ENCODE peak calls at places on chromosomes 4 and X, in four cellular contexts. J is OCI-LY7, B is sigmoid colon, M is DND-41. C is an unnamed sample.

GRCh38 chr4:173538903-173539445 is 8.9 kb upstream of the HAND2 start:
- DNase-seq in J (no peak), B (peak; percentile 75), M (no peak), C (no peak)

GRCh38 chr4:142474398-142475087 is 371.6 kb downstream of the INPP4B start:
- DNase-seq in J (no peak), B (no peak), M (no peak), C (peak; percentile 24)

GRCh38 chr4:142824368-142824767 is 21.7 kb downstream of the INPP4B start:
- DNase-seq in J (no peak), B (no peak), M (no peak), C (no peak)

GRCh38 chr4:140884431-140885058 is 128.4 kb upstream of the TBC1D9 start:
- DNase-seq in J (peak; percentile 86), B (peak; percentile 70), M (peak; percentile 53), C (no peak)

GRCh38 chr4:145732416-145732815 is 52.5 kb downstream of the C4orf51 start:
- DNase-seq in J (no peak), B (no peak), M (no peak), C (no peak)

GRCh38 chr4:169271692-169272007 is 894 bp upstream of the SH3RF1 start:
- DNase-seq in J (no peak), B (no peak), M (no peak), C (no peak)

GRCh38 chr4:114226968-114227760 is 247.7 kb upstream of the ARSJ start:
- DNase-seq in J (no peak), B (no peak), M (no peak), C (no peak)

GRCh38 chr4:155543126-155543765 is 123.4 kb upstream of the GUCY1A1 start:
- DNase-seq in J (no peak), B (no peak), M (no peak), C (no peak)

GRCh38 chr4:71132486-71132885 is 139.0 kb downstream of the DCK start:
- DNase-seq in J (no peak), B (no peak), M (no peak), C (no peak)

GRCh38 chr4:52925531-52925968 is 63.4 kb downstream of the RASL11B start:
- DNase-seq in J (no peak), B (no peak), M (no peak), C (no peak)

GRCh38 chr4:25198713-25199112 is 35.1 kb upstream of the PI4K2B start:
- DNase-seq in J (no peak), B (no peak), M (no peak), C (no peak)

GRCh38 chr4:155392486-155393184 is 15.9 kb upstream of the MAP9 start:
- DNase-seq in J (no peak), B (no peak), M (no peak), C (no peak)

GRCh38 chr4:185915271-185915670 is 103.3 kb upstream of the SORBS2 start:
- DNase-seq in J (no peak), B (no peak), M (no peak), C (no peak)

GRCh38 chrX:1493877-1494510 is 41.3 kb upstream of the ASMTL start:
- DNase-seq in J (peak; percentile 88), B (no peak), M (no peak), C (no peak)

GRCh38 chr4:57090099-57090498 is 20.1 kb downstream of the IGFBP7 start:
- DNase-seq in J (no peak), B (no peak), M (no peak), C (no peak)

GRCh38 chrX:107025538-107025937 is 25.5 kb upstream of the MORC4 start:
- DNase-seq in J (peak; percentile 31), B (no peak), M (no peak), C (no peak)

GRCh38 chrX:41923925-41924693 is 755 bp upstream of the CASK start:
- DNase-seq in J (peak; percentile 61), B (no peak), M (peak; percentile 37), C (peak; percentile 20)

GRCh38 chr4:126582737-126583136 is 1050.0 kb upstream of the INTU start:
- DNase-seq in J (no peak), B (no peak), M (no peak), C (no peak)

DNA sequence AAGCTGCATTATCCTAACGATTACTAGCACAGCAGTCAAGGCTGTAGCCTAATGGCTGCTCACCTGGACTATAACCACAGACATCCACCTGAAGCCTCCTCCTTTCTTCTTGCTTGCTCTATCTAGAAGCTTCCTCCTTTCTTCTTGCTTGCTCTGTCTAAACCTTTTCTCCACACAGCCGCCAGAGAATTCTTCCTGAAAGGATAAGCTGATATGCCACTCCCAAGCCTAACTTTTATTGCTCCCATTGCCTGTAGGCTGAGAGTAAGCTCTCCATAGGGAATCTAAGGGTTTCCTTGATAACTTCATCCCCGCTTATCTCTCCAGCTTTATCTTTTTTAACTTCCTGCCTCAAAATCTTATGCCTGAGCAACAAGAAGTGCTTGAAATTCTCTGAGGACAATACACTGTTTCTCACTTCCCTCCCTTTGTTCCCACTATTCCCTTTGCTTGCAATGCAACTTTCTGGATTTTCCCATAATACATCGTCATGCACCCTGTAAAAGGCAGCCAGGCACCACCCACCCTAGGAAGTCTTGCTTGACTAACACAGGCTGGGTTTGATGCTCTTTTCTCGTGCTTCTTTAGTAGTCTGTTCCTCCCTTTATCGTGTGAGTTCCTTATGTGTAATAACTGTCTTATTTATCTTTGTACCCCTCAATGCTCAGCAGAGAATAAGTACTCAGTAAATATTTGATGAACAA is 1.4 kb upstream of the LRIT3 start:
- DNase-seq in J (no peak), B (no peak), M (no peak), C (no peak)
- H3K27ac ChIP-seq in J (no peak overlapping the region), B (no peak overlapping the region), M (no peak overlapping the region), C (no peak overlapping the region)

GRCh38 chr4:24160358-24160757 is 270.5 kb upstream of the PPARGC1A start:
- DNase-seq in J (no peak), B (no peak), M (no peak), C (no peak)
- H3K27ac ChIP-seq in J (no peak overlapping the region), B (no peak overlapping the region), M (no peak overlapping the region), C (no peak overlapping the region)

GRCh38 chr4:43550981-43551627 is 658.6 kb downstream of the GRXCR1 start:
- DNase-seq in J (no peak), B (no peak), M (no peak), C (no peak)

GRCh38 chr4:43560047-43560446 is 667.5 kb downstream of the GRXCR1 start:
- DNase-seq in J (peak; percentile 62), B (no peak), M (no peak), C (no peak)

DNA sequence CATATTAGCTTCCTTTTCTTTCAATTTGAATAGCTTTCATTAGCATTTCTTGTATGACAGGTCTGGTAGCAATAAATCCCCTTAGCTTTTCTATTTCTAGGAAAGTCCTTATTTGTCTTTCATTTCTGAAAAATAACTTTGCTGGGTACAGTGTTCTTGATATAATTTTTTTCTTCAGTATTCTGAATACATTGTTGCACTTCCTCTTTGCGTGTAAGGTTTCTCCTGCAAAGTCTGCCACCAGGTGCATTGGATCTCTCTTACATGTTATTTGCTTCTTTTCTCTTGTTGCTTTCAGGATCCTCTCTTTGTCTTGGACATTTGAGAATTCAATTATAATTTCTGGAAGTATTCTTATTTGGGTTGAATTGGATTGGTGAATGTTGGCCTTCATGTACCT is 663.7 kb downstream of the GRXCR1 start:
- DNase-seq in J (peak; percentile 62), B (no peak), M (no peak), C (no peak)
- H3K27ac ChIP-seq in J (peak overlapping the region; percentile 40), B (no peak overlapping the region), M (no peak overlapping the region), C (no peak overlapping the region)

GRCh38 chr4:2489081-2489805 is 20.3 kb downstream of the RNF4 start:
- DNase-seq in J (no peak), B (no peak), M (no peak), C (no peak)
- H3K27ac ChIP-seq in J (no peak overlapping the region), B (no peak overlapping the region), M (no peak overlapping the region), C (no peak overlapping the region)

GRCh38 chr4:123943976-123944375 is 547.4 kb downstream of the SPRY1 start:
- DNase-seq in J (no peak), B (no peak), M (no peak), C (no peak)

GRCh38 chr4:123937612-123938011 is 541.0 kb downstream of the SPRY1 start:
- DNase-seq in J (no peak), B (no peak), M (no peak), C (no peak)

GRCh38 chr4:123939621-123940020 is 543.0 kb downstream of the SPRY1 start:
- DNase-seq in J (no peak), B (no peak), M (no peak), C (no peak)

GRCh38 chr4:123940604-123941003 is 544.0 kb downstream of the SPRY1 start:
- DNase-seq in J (no peak), B (no peak), M (no peak), C (no peak)

GRCh38 chr4:123941306-123941705 is 544.7 kb downstream of the SPRY1 start:
- DNase-seq in J (no peak), B (no peak), M (no peak), C (no peak)
- H3K27ac ChIP-seq in J (no peak overlapping the region), B (no peak overlapping the region), M (no peak overlapping the region), C (no peak overlapping the region)

DNA sequence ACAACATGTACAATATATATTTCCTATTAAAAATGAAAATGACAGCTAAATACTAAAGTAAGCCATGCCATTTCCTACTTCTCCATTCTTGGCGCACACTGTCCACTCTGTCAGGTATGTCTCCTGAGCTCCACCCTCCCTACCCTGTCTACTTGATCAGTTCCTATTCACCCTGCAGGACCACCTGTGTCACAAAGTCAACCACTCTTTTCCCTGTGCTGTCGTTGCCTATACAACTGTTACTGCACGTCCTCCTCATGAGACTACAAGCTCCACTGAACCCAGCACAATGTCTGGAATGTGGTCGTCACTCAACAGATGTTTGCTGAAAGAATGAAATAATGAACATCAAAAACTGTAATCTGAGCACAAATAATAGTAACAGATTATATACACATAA is 54.9 kb downstream of the SLC9A7 start:
- DNase-seq in J (peak; percentile 38), B (no peak), M (no peak), C (no peak)
- H3K27ac ChIP-seq in J (peak overlapping the region; percentile 25), B (no peak overlapping the region), M (no peak overlapping the region), C (no peak overlapping the region)

DNA sequence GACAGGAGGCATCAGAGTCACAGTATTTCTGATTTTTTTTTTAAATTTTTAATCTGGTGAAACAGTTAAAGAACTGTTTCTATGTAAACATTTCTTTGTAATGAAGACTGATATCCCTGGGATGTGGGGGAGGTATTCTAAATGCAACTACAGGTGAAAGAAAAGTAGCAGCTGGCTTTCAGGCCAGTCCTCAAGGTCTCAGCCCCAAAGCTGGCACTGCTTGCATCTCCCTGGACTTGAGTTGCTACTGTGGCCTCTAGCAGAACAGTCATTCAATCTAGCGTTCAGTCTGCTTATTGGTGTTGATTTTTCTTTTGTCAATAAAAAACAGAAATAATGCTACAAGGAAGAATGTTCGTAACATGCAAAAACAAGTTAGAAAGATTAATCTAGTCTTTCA is 4.9 kb downstream of the MBNL3 start:
- DNase-seq in J (no peak), B (no peak), M (no peak), C (no peak)
- H3K27ac ChIP-seq in J (peak overlapping the region; percentile 100), B (no peak overlapping the region), M (peak overlapping the region; percentile 56), C (no peak overlapping the region)

GRCh38 chrX:150449313-150449712 is 86.2 kb downstream of the MAMLD1 start:
- DNase-seq in J (no peak), B (no peak), M (no peak), C (no peak)
- H3K27ac ChIP-seq in J (no peak overlapping the region), B (no peak overlapping the region), M (no peak overlapping the region), C (no peak overlapping the region)

C was measured in CD4-positive, alpha-beta memory T cell.